ENCODE peak calls at places on chromosome 9, in six cellular contexts. One of them, this sample, is unnamed. For H3K36me3, the result is how much of the 10 kb centered on the place peaks cover.

GRCh38 chr9:111108946-111109345 is 70.7 kb upstream of the LPAR1 start:
- DNase-seq in pancreas: no peak
- DNase-seq in aorta: no peak
- DNase-seq in osteoblast: peak
- DNase-seq in CD4-positive, alpha-beta memory T cell: no peak
- DNase-seq in brain microvascular endothelial cell: peak
- DNase-seq in this sample: no peak

GRCh38 chr9:4923580-4924544 is 61.2 kb upstream of the JAK2 start:
- DNase-seq in pancreas: no peak
- DNase-seq in aorta: no peak
- DNase-seq in osteoblast: no peak
- DNase-seq in CD4-positive, alpha-beta memory T cell: peak
- DNase-seq in brain microvascular endothelial cell: no peak
- DNase-seq in this sample: peak

GRCh38 chr9:122158202-122158601 is 1.4 kb downstream of the NDUFA8 start:
- DNase-seq in pancreas: no peak
- DNase-seq in aorta: no peak
- DNase-seq in osteoblast: peak
- DNase-seq in CD4-positive, alpha-beta memory T cell: peak
- DNase-seq in brain microvascular endothelial cell: peak
- DNase-seq in this sample: peak

GRCh38 chr9:83986765-83987401 is 6.3 kb downstream of the RMI1 start:
- DNase-seq in pancreas: no peak
- DNase-seq in aorta: peak
- DNase-seq in osteoblast: no peak
- DNase-seq in CD4-positive, alpha-beta memory T cell: no peak
- DNase-seq in brain microvascular endothelial cell: peak
- DNase-seq in this sample: no peak

GRCh38 chr9:76403352-76403751 is 9.1 kb upstream of the RFK start:
- DNase-seq in pancreas: no peak
- DNase-seq in aorta: no peak
- DNase-seq in osteoblast: peak
- DNase-seq in CD4-positive, alpha-beta memory T cell: peak
- DNase-seq in brain microvascular endothelial cell: peak
- DNase-seq in this sample: no peak

GRCh38 chr9:88400021-88400420 is 11.8 kb downstream of the SPIN1 start:
- DNase-seq in pancreas: no peak
- DNase-seq in aorta: no peak
- DNase-seq in osteoblast: peak
- DNase-seq in CD4-positive, alpha-beta memory T cell: no peak
- DNase-seq in brain microvascular endothelial cell: peak
- DNase-seq in this sample: no peak

GRCh38 chr9:121561385-121562222 is 62.0 kb upstream of the GGTA1 start:
- DNase-seq in pancreas: no peak
- DNase-seq in aorta: no peak
- DNase-seq in osteoblast: peak
- DNase-seq in CD4-positive, alpha-beta memory T cell: no peak
- DNase-seq in brain microvascular endothelial cell: no peak
- DNase-seq in this sample: peak

GRCh38 chr9:82332774-82333152 is 344.2 kb downstream of the SPATA31D1 start:
- DNase-seq in pancreas: no peak
- DNase-seq in aorta: no peak
- DNase-seq in osteoblast: no peak
- DNase-seq in CD4-positive, alpha-beta memory T cell: no peak
- DNase-seq in brain microvascular endothelial cell: no peak
- DNase-seq in this sample: no peak

GRCh38 chr9:14616188-14616982 is 76.8 kb downstream of the ZDHHC21 start:
- DNase-seq in pancreas: no peak
- DNase-seq in aorta: no peak
- DNase-seq in osteoblast: no peak
- DNase-seq in CD4-positive, alpha-beta memory T cell: peak
- DNase-seq in brain microvascular endothelial cell: peak
- DNase-seq in this sample: peak

GRCh38 chr9:130882696-130883225 is 13.9 kb downstream of the QRFP start:
- DNase-seq in pancreas: no peak
- DNase-seq in aorta: no peak
- DNase-seq in osteoblast: no peak
- DNase-seq in CD4-positive, alpha-beta memory T cell: no peak
- DNase-seq in brain microvascular endothelial cell: no peak
- DNase-seq in this sample: no peak

GRCh38 chr9:130885422-130886375 is 10.9 kb downstream of the QRFP start:
- DNase-seq in pancreas: peak
- DNase-seq in aorta: no peak
- DNase-seq in osteoblast: peak
- DNase-seq in CD4-positive, alpha-beta memory T cell: no peak
- DNase-seq in brain microvascular endothelial cell: no peak
- DNase-seq in this sample: no peak

GRCh38 chr9:130883479-130883878 is 13.1 kb downstream of the QRFP start:
- DNase-seq in pancreas: no peak
- DNase-seq in aorta: no peak
- DNase-seq in osteoblast: no peak
- DNase-seq in CD4-positive, alpha-beta memory T cell: no peak
- DNase-seq in brain microvascular endothelial cell: no peak
- DNase-seq in this sample: no peak

GRCh38 chr9:130884111-130884531 is 12.5 kb downstream of the QRFP start:
- DNase-seq in pancreas: no peak
- DNase-seq in aorta: no peak
- DNase-seq in osteoblast: peak
- DNase-seq in CD4-positive, alpha-beta memory T cell: no peak
- DNase-seq in brain microvascular endothelial cell: no peak
- DNase-seq in this sample: no peak

GRCh38 chr9:130884542-130885421 is 11.8 kb downstream of the QRFP start:
- DNase-seq in pancreas: peak
- DNase-seq in aorta: no peak
- DNase-seq in osteoblast: peak
- DNase-seq in CD4-positive, alpha-beta memory T cell: no peak
- DNase-seq in brain microvascular endothelial cell: no peak
- DNase-seq in this sample: no peak
- H3K36me3 ChIP-seq in pancreas: half or more
- H3K36me3 ChIP-seq in aorta: under half
- H3K36me3 ChIP-seq in osteoblast: half or more
- H3K36me3 ChIP-seq in CD4-positive, alpha-beta memory T cell: under half
- H3K36me3 ChIP-seq in brain microvascular endothelial cell: half or more
- H3K36me3 ChIP-seq in this sample: under half

GRCh38 chr9:127753556-127753955 is 18.5 kb upstream of the TOR2A start:
- DNase-seq in pancreas: no peak
- DNase-seq in aorta: no peak
- DNase-seq in osteoblast: peak
- DNase-seq in CD4-positive, alpha-beta memory T cell: no peak
- DNase-seq in brain microvascular endothelial cell: no peak
- DNase-seq in this sample: peak

GRCh38 chr9:127753148-127753547 is 18.1 kb upstream of the TOR2A start:
- DNase-seq in pancreas: no peak
- DNase-seq in aorta: no peak
- DNase-seq in osteoblast: peak
- DNase-seq in CD4-positive, alpha-beta memory T cell: no peak
- DNase-seq in brain microvascular endothelial cell: no peak
- DNase-seq in this sample: peak

GRCh38 chr9:127755558-127756060 is 20.5 kb upstream of the TOR2A start:
- DNase-seq in pancreas: no peak
- DNase-seq in aorta: no peak
- DNase-seq in osteoblast: peak
- DNase-seq in CD4-positive, alpha-beta memory T cell: no peak
- DNase-seq in brain microvascular endothelial cell: no peak
- DNase-seq in this sample: no peak

GRCh38 chr9:127754761-127755557 is 19.9 kb upstream of the TOR2A start:
- DNase-seq in pancreas: no peak
- DNase-seq in aorta: no peak
- DNase-seq in osteoblast: peak
- DNase-seq in CD4-positive, alpha-beta memory T cell: no peak
- DNase-seq in brain microvascular endothelial cell: no peak
- DNase-seq in this sample: peak

DNA sequence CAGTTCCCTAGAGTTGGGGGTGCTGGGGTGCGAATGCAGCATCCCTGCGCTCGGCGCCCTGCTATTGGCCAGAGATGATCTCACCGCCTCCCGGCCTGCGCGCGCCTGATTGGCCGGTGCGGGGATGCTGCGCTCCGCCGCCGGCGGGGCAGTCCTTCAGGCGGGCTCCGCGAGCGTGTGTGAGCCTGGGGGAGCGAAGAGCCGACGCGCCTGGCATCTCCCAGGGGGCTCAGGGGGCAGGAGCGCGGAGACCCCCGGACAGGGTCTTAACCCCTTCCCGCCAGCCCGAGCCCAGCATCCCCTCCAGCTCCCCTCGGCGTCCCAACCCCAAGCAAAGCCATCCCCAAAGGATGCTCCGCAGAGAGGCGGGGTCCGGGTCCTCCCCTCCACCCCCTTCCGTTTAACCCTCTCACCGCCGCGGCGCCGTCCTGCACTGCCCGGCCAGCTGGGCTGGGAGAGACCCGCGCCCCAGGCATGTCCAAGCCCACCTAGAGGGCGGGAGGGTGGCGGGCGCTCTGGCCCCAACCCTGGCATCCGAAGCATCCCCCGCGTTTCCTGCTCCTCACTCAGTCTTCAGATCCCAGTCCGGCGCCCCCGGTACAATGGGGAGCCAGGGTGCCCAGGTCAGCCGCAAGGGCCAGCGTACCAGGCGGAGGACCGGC is 19.1 kb upstream of the TOR2A start:
- DNase-seq in pancreas: no peak
- DNase-seq in aorta: no peak
- DNase-seq in osteoblast: peak
- DNase-seq in CD4-positive, alpha-beta memory T cell: no peak
- DNase-seq in brain microvascular endothelial cell: no peak
- DNase-seq in this sample: peak
- H3K4me3 ChIP-seq in pancreas: no peak
- H3K4me3 ChIP-seq in aorta: no peak
- H3K4me3 ChIP-seq in osteoblast: no peak
- H3K4me3 ChIP-seq in CD4-positive, alpha-beta memory T cell: no peak
- H3K4me3 ChIP-seq in brain microvascular endothelial cell: no peak
- H3K4me3 ChIP-seq in this sample: peak

DNA sequence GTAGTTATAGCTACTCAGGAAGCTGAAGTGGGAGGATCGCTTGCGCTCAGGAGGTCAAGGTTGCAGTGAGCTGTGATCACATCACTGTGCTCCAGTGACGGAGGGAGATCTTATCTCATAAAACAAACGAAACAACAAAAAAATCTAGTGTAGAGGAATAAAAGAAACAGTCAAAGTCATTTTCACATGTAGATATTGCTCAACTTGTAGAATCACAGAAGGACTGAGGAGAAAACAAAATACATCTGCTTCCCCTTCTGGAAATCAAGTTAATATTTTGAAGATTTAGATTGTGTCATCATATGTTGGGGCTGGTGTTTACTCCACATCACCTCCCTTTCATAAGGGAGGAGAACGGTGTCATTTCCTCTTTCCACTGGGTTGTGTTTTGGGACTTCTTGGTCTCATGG is 8.2 kb upstream of the SLC46A2 start:
- DNase-seq in pancreas: no peak
- DNase-seq in aorta: no peak
- DNase-seq in osteoblast: no peak
- DNase-seq in CD4-positive, alpha-beta memory T cell: no peak
- DNase-seq in brain microvascular endothelial cell: no peak
- DNase-seq in this sample: no peak
- H3K36me3 ChIP-seq in pancreas: under half
- H3K36me3 ChIP-seq in aorta: under half
- H3K36me3 ChIP-seq in osteoblast: under half
- H3K36me3 ChIP-seq in CD4-positive, alpha-beta memory T cell: under half
- H3K36me3 ChIP-seq in brain microvascular endothelial cell: under half
- H3K36me3 ChIP-seq in this sample: under half

GRCh38 chr9:2157277-2158105 is 142.3 kb downstream of the SMARCA2 start:
- DNase-seq in pancreas: no peak
- DNase-seq in aorta: no peak
- DNase-seq in osteoblast: peak
- DNase-seq in CD4-positive, alpha-beta memory T cell: peak
- DNase-seq in brain microvascular endothelial cell: peak
- DNase-seq in this sample: no peak
- H3K4me3 ChIP-seq in pancreas: peak
- H3K4me3 ChIP-seq in aorta: peak
- H3K4me3 ChIP-seq in osteoblast: peak
- H3K4me3 ChIP-seq in CD4-positive, alpha-beta memory T cell: peak
- H3K4me3 ChIP-seq in brain microvascular endothelial cell: peak
- H3K4me3 ChIP-seq in this sample: no peak

GRCh38 chr9:130180516-130180915 is 8.3 kb downstream of the NCS1 start:
- DNase-seq in pancreas: no peak
- DNase-seq in aorta: no peak
- DNase-seq in osteoblast: no peak
- DNase-seq in CD4-positive, alpha-beta memory T cell: no peak
- DNase-seq in brain microvascular endothelial cell: no peak
- DNase-seq in this sample: no peak

GRCh38 chr9:130181645-130182044 is 9.4 kb downstream of the NCS1 start:
- DNase-seq in pancreas: peak
- DNase-seq in aorta: no peak
- DNase-seq in osteoblast: peak
- DNase-seq in CD4-positive, alpha-beta memory T cell: no peak
- DNase-seq in brain microvascular endothelial cell: no peak
- DNase-seq in this sample: no peak

GRCh38 chr9:130176760-130177159 is 4.6 kb downstream of the NCS1 start:
- DNase-seq in pancreas: no peak
- DNase-seq in aorta: no peak
- DNase-seq in osteoblast: peak
- DNase-seq in CD4-positive, alpha-beta memory T cell: no peak
- DNase-seq in brain microvascular endothelial cell: no peak
- DNase-seq in this sample: no peak

GRCh38 chr9:130177898-130178805 is 5.9 kb downstream of the NCS1 start:
- DNase-seq in pancreas: no peak
- DNase-seq in aorta: no peak
- DNase-seq in osteoblast: no peak
- DNase-seq in CD4-positive, alpha-beta memory T cell: no peak
- DNase-seq in brain microvascular endothelial cell: no peak
- DNase-seq in this sample: peak

DNA sequence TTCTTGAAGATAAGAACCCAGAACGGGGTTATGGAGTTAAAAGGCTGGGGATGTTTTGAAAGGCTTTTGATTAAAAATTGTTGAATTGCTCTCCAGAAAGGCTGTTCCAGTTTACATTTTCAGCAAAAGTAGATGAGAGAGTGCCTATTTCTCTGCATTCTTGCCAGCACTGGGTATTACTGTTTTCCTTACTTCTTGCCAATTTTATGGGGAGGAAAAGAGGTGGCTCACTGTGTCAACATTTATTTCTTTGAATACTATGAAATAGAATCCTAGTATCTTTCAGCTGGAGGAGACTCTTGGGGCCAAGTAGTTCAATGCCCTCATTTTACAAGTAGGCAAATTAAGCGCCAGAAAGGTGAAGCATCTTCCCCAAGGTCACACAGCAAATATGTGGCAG is 7.3 kb downstream of the NCS1 start:
- DNase-seq in pancreas: no peak
- DNase-seq in aorta: no peak
- DNase-seq in osteoblast: peak
- DNase-seq in CD4-positive, alpha-beta memory T cell: no peak
- DNase-seq in brain microvascular endothelial cell: no peak
- DNase-seq in this sample: no peak
- H3K36me3 ChIP-seq in pancreas: under half
- H3K36me3 ChIP-seq in aorta: under half
- H3K36me3 ChIP-seq in osteoblast: under half
- H3K36me3 ChIP-seq in CD4-positive, alpha-beta memory T cell: under half
- H3K36me3 ChIP-seq in brain microvascular endothelial cell: under half
- H3K36me3 ChIP-seq in this sample: under half

This sample was measured in H7.